ENCODE peak calls at places on chromosome 14, in four cellular contexts. G is NCI-H1092 treated with DMSO at 0.1 percent for 48 hours, U is aorta, F is GM20000. Q is an unnamed sample.

GRCh38 chr14:101113835-101114725 is 210.6 kb upstream of the RTL1 start:
- DNase-seq in G (no peak), U (peak; percentile 54), F (no peak), Q (no peak)

GRCh38 chr14:102557434-102558226 is 34.8 kb upstream of the RCOR1 start:
- DNase-seq in G (no peak), U (no peak), F (no peak), Q (no peak)

GRCh38 chr14:68628605-68629310 is 164.1 kb downstream of the ZFP36L1 start:
- DNase-seq in G (no peak), U (peak; percentile 38), F (no peak), Q (no peak)

GRCh38 chr14:102277874-102278630 is 26.9 kb downstream of the MOK start:
- DNase-seq in G (no peak), U (no peak), F (no peak), Q (no peak)

GRCh38 chr14:81801921-81802320 is 268.3 kb upstream of the SEL1L start:
- DNase-seq in G (no peak), U (no peak), F (no peak), Q (no peak)

GRCh38 chr14:55858604-55859003 is 259.6 kb upstream of the PELI2 start:
- DNase-seq in G (no peak), U (no peak), F (no peak), Q (no peak)

GRCh38 chr14:101200650-101201516 is 297.4 kb upstream of the RTL1 start:
- DNase-seq in G (no peak), U (peak; percentile 55), F (no peak), Q (no peak)

GRCh38 chr14:100666851-100667250 is 59.8 kb upstream of the DLK1 start:
- DNase-seq in G (no peak), U (no peak), F (no peak), Q (no peak)

GRCh38 chr14:24952851-24953666 is 96.9 kb downstream of the STXBP6 start:
- DNase-seq in G (no peak), U (no peak), F (no peak), Q (no peak)

GRCh38 chr14:26427059-26427458 is 170.8 kb downstream of the NOVA1 start:
- DNase-seq in G (no peak), U (no peak), F (no peak), Q (no peak)

GRCh38 chr14:80278293-80279037 is 67.2 kb upstream of the DIO2 start:
- DNase-seq in G (no peak), U (no peak), F (no peak), Q (no peak)

GRCh38 chr14:81091139-81091538 is 129.6 kb downstream of the GTF2A1 start:
- DNase-seq in G (no peak), U (no peak), F (no peak), Q (no peak)

GRCh38 chr14:71290960-71291466 is 383.8 kb downstream of the PCNX1 start:
- DNase-seq in G (no peak), U (no peak), F (peak; percentile 45), Q (no peak)

GRCh38 chr14:41957459-41957858 is 350.8 kb downstream of the LRFN5 start:
- DNase-seq in G (no peak), U (no peak), F (no peak), Q (no peak)

GRCh38 chr14:94685681-94686485 is 73.7 kb downstream of the SERPINA3 start:
- DNase-seq in G (no peak), U (peak; percentile 22), F (no peak), Q (no peak)

GRCh38 chr14:50775357-50775756 is 55.6 kb downstream of the NIN start:
- DNase-seq in G (no peak), U (no peak), F (no peak), Q (no peak)

GRCh38 chr14:106094654-106095189 is 568.3 kb downstream of the TMEM121 start:
- DNase-seq in G (no peak), U (no peak), F (peak; percentile 8), Q (peak; percentile 40)

GRCh38 chr14:60196291-60196690 is 31.1 kb upstream of the DHRS7 start:
- DNase-seq in G (no peak), U (no peak), F (no peak), Q (no peak)

GRCh38 chr14:27026097-27026496 is 428.3 kb upstream of the NOVA1 start:
- DNase-seq in G (no peak), U (no peak), F (no peak), Q (no peak)